ENCODE peak calls at places on chromosomes 6 and 20, in eight cellular contexts. C is M059J; A is stimulated activated CD8-positive, alpha-beta memory T cell treated with anti-CD3 and anti-CD28 coated beads, Interleukin-7, amount 100 ng/mL, for 1 hour; K is A549; J is fibroblast of mammary gland; M is midbrain; R is Daoy; V is HTR-8/SVneo. H is an unnamed sample.

GRCh38 chr20:34390769-34391447 is 27.8 kb downstream of the ITCH start:
- DNase-seq in C (peak; percentile 99), A (no peak), K (peak; percentile 96), J (peak; percentile 92), M (no peak), R (peak; percentile 92), V (peak; percentile 57), H (peak; percentile 80)

GRCh38 chr6:116206231-116206903 is 47.5 kb downstream of the TSPYL4 start:
- DNase-seq in C (no peak), A (no peak), K (no peak), J (peak; percentile 53), M (no peak), R (no peak), V (no peak), H (peak; percentile 50)

GRCh38 chr6:38973178-38974057 is 75.2 kb upstream of the GLP1R start:
- DNase-seq in C (peak; percentile 76), A (no peak), K (peak; percentile 74), J (peak; percentile 75), M (peak; percentile 44), R (peak; percentile 85), V (peak; percentile 26), H (peak; percentile 75)

GRCh38 chr20:43590036-43590391 is 723 bp upstream of the IFT52 start:
- DNase-seq in C (no peak), A (no peak), K (no peak), J (no peak), M (peak; percentile 62), R (no peak), V (no peak), H (no peak)

GRCh38 chr20:22001886-22002285 is 296.4 kb downstream of the PAX1 start:
- DNase-seq in C (no peak), A (no peak), K (no peak), J (peak; percentile 96), M (no peak), R (peak; percentile 20), V (no peak), H (no peak)

GRCh38 chr20:16236589-16237241 is 336.5 kb downstream of the KIF16B start:
- DNase-seq in C (no peak), A (no peak), K (no peak), J (no peak), M (no peak), R (no peak), V (no peak), H (no peak)

GRCh38 chr6:143583542-143584330 is 72.2 kb upstream of the FUCA2 start:
- DNase-seq in C (no peak), A (no peak), K (no peak), J (peak; percentile 85), M (no peak), R (no peak), V (no peak), H (peak; percentile 88)

GRCh38 chr6:159716247-159717086 is 10.8 kb upstream of the WTAP start:
- DNase-seq in C (peak; percentile 89), A (no peak), K (peak; percentile 42), J (peak; percentile 99), M (peak; percentile 60), R (peak; percentile 87), V (no peak), H (peak; percentile 98)

GRCh38 chr20:51696304-51697118 is 71.7 kb downstream of the ATP9A start:
- DNase-seq in C (peak; percentile 52), A (no peak), K (no peak), J (peak; percentile 29), M (no peak), R (peak; percentile 37), V (no peak), H (peak; percentile 37)

GRCh38 chr6:32814145-32814544 is 2.7 kb downstream of the HLA-DOB start:
- DNase-seq in C (no peak), A (no peak), K (no peak), J (no peak), M (no peak), R (no peak), V (no peak), H (no peak)

GRCh38 chr20:62636446-62636845 is 5.9 kb upstream of the SLCO4A1 start:
- DNase-seq in C (no peak), A (no peak), K (no peak), J (no peak), M (no peak), R (no peak), V (no peak), H (no peak)

GRCh38 chr20:5757949-5758348 is 7.7 kb downstream of the SHLD1 start:
- DNase-seq in C (no peak), A (no peak), K (no peak), J (no peak), M (no peak), R (no peak), V (no peak), H (no peak)

GRCh38 chr6:100296810-100297544 is 167.7 kb downstream of the SIM1 start:
- DNase-seq in C (peak; percentile 95), A (no peak), K (peak; percentile 77), J (peak; percentile 93), M (no peak), R (peak; percentile 76), V (peak; percentile 27), H (peak; percentile 82)

GRCh38 chr6:69835414-69836179 is 30.8 kb upstream of the COL19A1 start:
- DNase-seq in C (peak; percentile 65), A (no peak), K (peak; percentile 57), J (peak; percentile 79), M (peak; percentile 56), R (peak; percentile 48), V (peak; percentile 27), H (peak; percentile 88)

GRCh38 chr6:122789078-122789861 is at the start of gene SMPDL3A:
- DNase-seq in C (peak; percentile 76), A (no peak), K (peak; percentile 73), J (peak; percentile 92), M (peak; percentile 91), R (peak; percentile 79), V (peak; percentile 69), H (peak; percentile 87)

GRCh38 chr20:35910254-35910653 is 44.0 kb downstream of the SCAND1 start:
- DNase-seq in C (no peak), A (no peak), K (no peak), J (no peak), M (no peak), R (no peak), V (no peak), H (no peak)

GRCh38 chr20:59988141-59988540 is 29.9 kb downstream of the CDH26 start:
- DNase-seq in C (peak; percentile 90), A (no peak), K (peak; percentile 56), J (peak; percentile 18), M (no peak), R (peak; percentile 53), V (no peak), H (no peak)

GRCh38 chr6:34233867-34234266 is 2.8 kb upstream of the HMGA1 start:
- DNase-seq in C (no peak), A (no peak), K (no peak), J (no peak), M (no peak), R (no peak), V (no peak), H (no peak)

GRCh38 chr20:32278199-32278643 is 770 bp downstream of the KIF3B start:
- DNase-seq in C (peak; percentile 13), A (no peak), K (no peak), J (no peak), M (no peak), R (no peak), V (no peak), H (peak; percentile 19)

GRCh38 chr20:6765469-6766058 is 1.9 kb upstream of the BMP2 start:
- DNase-seq in C (peak; percentile 73), A (no peak), K (peak; percentile 71), J (peak; percentile 70), M (peak; percentile 50), R (peak; percentile 38), V (peak; percentile 12), H (peak; percentile 81)

GRCh38 chr6:133101790-133102189 is 139.4 kb upstream of the EYA4 start:
- DNase-seq in C (peak; percentile 59), A (no peak), K (no peak), J (peak; percentile 13), M (no peak), R (peak; percentile 27), V (no peak), H (no peak)

GRCh38 chr6:70051197-70051596 is 184.8 kb downstream of the COL19A1 start:
- DNase-seq in C (no peak), A (no peak), K (no peak), J (no peak), M (no peak), R (no peak), V (no peak), H (no peak)

GRCh38 chr6:169529931-169530761 is 171.7 kb downstream of the WDR27 start:
- DNase-seq in C (peak; percentile 74), A (no peak), K (peak; percentile 39), J (peak; percentile 92), M (no peak), R (peak; percentile 77), V (no peak), H (peak; percentile 46)

GRCh38 chr20:34312544-34313217 is 9.5 kb upstream of the AHCY start:
- DNase-seq in C (peak; percentile 90), A (peak; percentile 80), K (peak; percentile 90), J (peak; percentile 84), M (peak; percentile 91), R (peak; percentile 88), V (peak; percentile 88), H (peak; percentile 87)

GRCh38 chr6:43317968-43318367 is 9.3 kb upstream of the CRIP3 start:
- DNase-seq in C (no peak), A (no peak), K (no peak), J (no peak), M (no peak), R (no peak), V (no peak), H (no peak)

GRCh38 chr20:44489931-44490330 is 14.3 kb downstream of the TTPAL start:
- DNase-seq in C (no peak), A (no peak), K (no peak), J (no peak), M (no peak), R (no peak), V (no peak), H (no peak)

GRCh38 chr6:35512740-35513139 is at the start of gene TULP1:
- DNase-seq in C (no peak), A (no peak), K (no peak), J (no peak), M (no peak), R (no peak), V (no peak), H (no peak)

GRCh38 chr20:3927486-3928291 is 38.5 kb downstream of the PANK2 start:
- DNase-seq in C (peak; percentile 51), A (no peak), K (no peak), J (peak; percentile 71), M (no peak), R (no peak), V (no peak), H (peak; percentile 78)